ENCODE peak calls at places on chromosomes 5 and 9, in four cellular contexts. One of them, this sample, is unnamed.

GRCh38 chr5:135335031-135335828 is 63.8 kb downstream of the MACROH2A1 start:
- DNase-seq in colonic mucosa: no peak
- DNase-seq in tibial artery: no peak
- DNase-seq in brain microvascular endothelial cell: no peak
- DNase-seq in this sample: no peak

GRCh38 chr9:134551657-134552348 is 89.8 kb upstream of the COL5A1 start:
- DNase-seq in colonic mucosa: no peak
- DNase-seq in tibial artery: peak; percentile 81
- DNase-seq in brain microvascular endothelial cell: peak; percentile 91
- DNase-seq in this sample: no peak

GRCh38 chr9:8782237-8782636 is 982.7 kb upstream of the DMAC1 start:
- DNase-seq in colonic mucosa: no peak
- DNase-seq in tibial artery: no peak
- DNase-seq in brain microvascular endothelial cell: no peak
- DNase-seq in this sample: no peak

GRCh38 chr9:131552030-131552429 is 6.7 kb downstream of the PRRT1B start:
- DNase-seq in colonic mucosa: no peak
- DNase-seq in tibial artery: no peak
- DNase-seq in brain microvascular endothelial cell: no peak
- DNase-seq in this sample: no peak

GRCh38 chr9:292915-293314 is 78.2 kb downstream of the DOCK8 start:
- DNase-seq in colonic mucosa: no peak
- DNase-seq in tibial artery: no peak
- DNase-seq in brain microvascular endothelial cell: no peak
- DNase-seq in this sample: no peak

GRCh38 chr5:19987594-19988345 is at the start of gene CDH18:
- DNase-seq in colonic mucosa: no peak
- DNase-seq in tibial artery: peak; percentile 56
- DNase-seq in brain microvascular endothelial cell: peak; percentile 4
- DNase-seq in this sample: no peak

GRCh38 chr5:8905021-8905420 is 640.9 kb downstream of the SEMA5A start:
- DNase-seq in colonic mucosa: peak; percentile 27
- DNase-seq in tibial artery: no peak
- DNase-seq in brain microvascular endothelial cell: peak; percentile 42
- DNase-seq in this sample: no peak

GRCh38 chr5:36395260-36395659 is 93.6 kb upstream of the RANBP3L start:
- DNase-seq in colonic mucosa: no peak
- DNase-seq in tibial artery: no peak
- DNase-seq in brain microvascular endothelial cell: no peak
- DNase-seq in this sample: no peak

GRCh38 chr5:56745864-56746263 is 69.5 kb upstream of the MAP3K1 start:
- DNase-seq in colonic mucosa: no peak
- DNase-seq in tibial artery: no peak
- DNase-seq in brain microvascular endothelial cell: no peak
- DNase-seq in this sample: no peak

GRCh38 chr9:8750639-8751041 is 951.1 kb upstream of the DMAC1 start:
- DNase-seq in colonic mucosa: no peak
- DNase-seq in tibial artery: no peak
- DNase-seq in brain microvascular endothelial cell: no peak
- DNase-seq in this sample: no peak

GRCh38 chr5:132387649-132388117 is 18.2 kb downstream of the SLC22A5 start:
- DNase-seq in colonic mucosa: peak; percentile 86
- DNase-seq in tibial artery: peak; percentile 86
- DNase-seq in brain microvascular endothelial cell: peak; percentile 94
- DNase-seq in this sample: no peak

GRCh38 chr9:32500768-32501167 is 25.2 kb downstream of the RIGI start:
- DNase-seq in colonic mucosa: no peak
- DNase-seq in tibial artery: no peak
- DNase-seq in brain microvascular endothelial cell: peak; percentile 28
- DNase-seq in this sample: no peak

GRCh38 chr5:107104774-107105050 is 566.0 kb downstream of the EFNA5 start:
- DNase-seq in colonic mucosa: no peak
- DNase-seq in tibial artery: no peak
- DNase-seq in brain microvascular endothelial cell: no peak
- DNase-seq in this sample: no peak

GRCh38 chr5:9888517-9888916 is 258.4 kb upstream of the TAS2R1 start:
- DNase-seq in colonic mucosa: no peak
- DNase-seq in tibial artery: no peak
- DNase-seq in brain microvascular endothelial cell: peak; percentile 88
- DNase-seq in this sample: no peak

GRCh38 chr5:53430618-53431252 is 49.7 kb upstream of the FST start:
- DNase-seq in colonic mucosa: no peak
- DNase-seq in tibial artery: no peak
- DNase-seq in brain microvascular endothelial cell: peak; percentile 76
- DNase-seq in this sample: no peak

GRCh38 chr9:98550206-98550820 is 158.4 kb downstream of the GABBR2 start:
- DNase-seq in colonic mucosa: no peak
- DNase-seq in tibial artery: no peak
- DNase-seq in brain microvascular endothelial cell: peak; percentile 42
- DNase-seq in this sample: no peak

GRCh38 chr9:137665697-137666504 is 47.1 kb downstream of the EHMT1 start:
- DNase-seq in colonic mucosa: no peak
- DNase-seq in tibial artery: no peak
- DNase-seq in brain microvascular endothelial cell: peak; percentile 32
- DNase-seq in this sample: no peak

GRCh38 chr5:15774632-15775031 is 274.7 kb downstream of the FBXL7 start:
- DNase-seq in colonic mucosa: no peak
- DNase-seq in tibial artery: no peak
- DNase-seq in brain microvascular endothelial cell: no peak
- DNase-seq in this sample: no peak

DNA sequence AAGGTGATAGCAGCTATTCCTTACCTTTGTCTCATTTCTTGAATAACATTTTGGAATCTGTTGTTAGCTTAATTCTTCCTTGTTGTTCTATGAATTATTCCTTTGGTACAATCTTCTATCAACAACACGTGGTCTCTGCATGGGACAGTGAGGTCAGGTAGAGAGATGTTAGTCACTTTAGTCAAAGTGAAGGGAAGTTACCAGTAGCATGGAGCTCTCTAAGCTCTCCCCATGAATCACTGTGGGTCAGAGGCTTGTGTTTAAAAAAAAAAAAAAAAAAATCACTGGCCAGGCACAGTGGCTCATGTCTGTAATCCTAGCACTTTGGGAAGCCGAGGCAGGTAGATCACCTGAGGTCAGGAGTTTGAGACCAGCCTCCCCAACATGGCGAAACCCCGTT is 116.0 kb downstream of the GOLPH3 start:
- DNase-seq in colonic mucosa: no peak
- DNase-seq in tibial artery: no peak
- DNase-seq in brain microvascular endothelial cell: no peak
- DNase-seq in this sample: no peak
- H3K27ac ChIP-seq in colonic mucosa: no peak overlapping the region
- H3K27ac ChIP-seq in tibial artery: no peak overlapping the region
- H3K27ac ChIP-seq in brain microvascular endothelial cell: no peak overlapping the region
- H3K27ac ChIP-seq in this sample: no peak overlapping the region

GRCh38 chr9:35687972-35688557 is 1.7 kb downstream of the TPM2 start:
- DNase-seq in colonic mucosa: no peak
- DNase-seq in tibial artery: no peak
- DNase-seq in brain microvascular endothelial cell: no peak
- DNase-seq in this sample: no peak
- H3K27ac ChIP-seq in colonic mucosa: no peak overlapping the region
- H3K27ac ChIP-seq in tibial artery: peak overlapping the region; percentile 96
- H3K27ac ChIP-seq in brain microvascular endothelial cell: peak overlapping the region; percentile 2
- H3K27ac ChIP-seq in this sample: no peak overlapping the region

GRCh38 chr9:21574261-21574660 is 92.1 kb upstream of the IFNE start:
- DNase-seq in colonic mucosa: no peak
- DNase-seq in tibial artery: no peak
- DNase-seq in brain microvascular endothelial cell: no peak
- DNase-seq in this sample: no peak

GRCh38 chr9:21567926-21568325 is 85.8 kb upstream of the IFNE start:
- DNase-seq in colonic mucosa: no peak
- DNase-seq in tibial artery: no peak
- DNase-seq in brain microvascular endothelial cell: no peak
- DNase-seq in this sample: no peak

GRCh38 chr9:21568484-21568883 is 86.4 kb upstream of the IFNE start:
- DNase-seq in colonic mucosa: no peak
- DNase-seq in tibial artery: no peak
- DNase-seq in brain microvascular endothelial cell: no peak
- DNase-seq in this sample: no peak

GRCh38 chr9:21569721-21570120 is 87.6 kb upstream of the IFNE start:
- DNase-seq in colonic mucosa: no peak
- DNase-seq in tibial artery: no peak
- DNase-seq in brain microvascular endothelial cell: no peak
- DNase-seq in this sample: no peak

GRCh38 chr9:21570643-21571275 is 88.6 kb upstream of the IFNE start:
- DNase-seq in colonic mucosa: no peak
- DNase-seq in tibial artery: no peak
- DNase-seq in brain microvascular endothelial cell: no peak
- DNase-seq in this sample: no peak
- H3K27ac ChIP-seq in colonic mucosa: no peak overlapping the region
- H3K27ac ChIP-seq in tibial artery: no peak overlapping the region
- H3K27ac ChIP-seq in brain microvascular endothelial cell: no peak overlapping the region
- H3K27ac ChIP-seq in this sample: no peak overlapping the region

GRCh38 chr5:95606419-95606818 is 13.5 kb upstream of the GPR150 start:
- DNase-seq in colonic mucosa: no peak
- DNase-seq in tibial artery: no peak
- DNase-seq in brain microvascular endothelial cell: no peak
- DNase-seq in this sample: no peak

GRCh38 chr5:95609711-95610110 is 10.2 kb upstream of the GPR150 start:
- DNase-seq in colonic mucosa: no peak
- DNase-seq in tibial artery: no peak
- DNase-seq in brain microvascular endothelial cell: no peak
- DNase-seq in this sample: no peak

GRCh38 chr5:95613514-95613913 is 6.4 kb upstream of the GPR150 start:
- DNase-seq in colonic mucosa: no peak
- DNase-seq in tibial artery: no peak
- DNase-seq in brain microvascular endothelial cell: no peak
- DNase-seq in this sample: no peak

GRCh38 chr5:95611396-95611795 is 8.5 kb upstream of the GPR150 start:
- DNase-seq in colonic mucosa: no peak
- DNase-seq in tibial artery: no peak
- DNase-seq in brain microvascular endothelial cell: no peak
- DNase-seq in this sample: no peak

GRCh38 chr5:95610546-95610945 is 9.3 kb upstream of the GPR150 start:
- DNase-seq in colonic mucosa: no peak
- DNase-seq in tibial artery: no peak
- DNase-seq in brain microvascular endothelial cell: no peak
- DNase-seq in this sample: no peak
- H3K27ac ChIP-seq in colonic mucosa: no peak overlapping the region
- H3K27ac ChIP-seq in tibial artery: no peak overlapping the region
- H3K27ac ChIP-seq in brain microvascular endothelial cell: no peak overlapping the region
- H3K27ac ChIP-seq in this sample: no peak overlapping the region

GRCh38 chr5:173667702-173668101 is 51.3 kb upstream of the BOD1 start:
- DNase-seq in colonic mucosa: no peak
- DNase-seq in tibial artery: no peak
- DNase-seq in brain microvascular endothelial cell: no peak
- DNase-seq in this sample: no peak
- H3K27ac ChIP-seq in colonic mucosa: no peak overlapping the region
- H3K27ac ChIP-seq in tibial artery: no peak overlapping the region
- H3K27ac ChIP-seq in brain microvascular endothelial cell: no peak overlapping the region
- H3K27ac ChIP-seq in this sample: no peak overlapping the region

GRCh38 chr9:89495824-89496555 is 1.9 kb downstream of the SEMA4D start:
- DNase-seq in colonic mucosa: no peak
- DNase-seq in tibial artery: no peak
- DNase-seq in brain microvascular endothelial cell: no peak
- DNase-seq in this sample: no peak
- H3K27ac ChIP-seq in colonic mucosa: peak overlapping the region; percentile 60
- H3K27ac ChIP-seq in tibial artery: no peak overlapping the region
- H3K27ac ChIP-seq in brain microvascular endothelial cell: no peak overlapping the region
- H3K27ac ChIP-seq in this sample: no peak overlapping the region

GRCh38 chr5:32231241-32231640 is 57.1 kb upstream of the GOLPH3 start:
- DNase-seq in colonic mucosa: no peak
- DNase-seq in tibial artery: no peak
- DNase-seq in brain microvascular endothelial cell: no peak
- DNase-seq in this sample: no peak

GRCh38 chr5:32233696-32234447 is 59.8 kb upstream of the GOLPH3 start:
- DNase-seq in colonic mucosa: peak; percentile 31
- DNase-seq in tibial artery: no peak
- DNase-seq in brain microvascular endothelial cell: peak; percentile 24
- DNase-seq in this sample: no peak

GRCh38 chr5:32232441-32233219 is 58.5 kb upstream of the GOLPH3 start:
- DNase-seq in colonic mucosa: peak; percentile 85
- DNase-seq in tibial artery: peak; percentile 85
- DNase-seq in brain microvascular endothelial cell: peak; percentile 58
- DNase-seq in this sample: peak; percentile 75

GRCh38 chr5:32231929-32232328 is 57.8 kb upstream of the GOLPH3 start:
- DNase-seq in colonic mucosa: no peak
- DNase-seq in tibial artery: no peak
- DNase-seq in brain microvascular endothelial cell: no peak
- DNase-seq in this sample: no peak

GRCh38 chr5:32233220-32233695 is 59.1 kb upstream of the GOLPH3 start:
- DNase-seq in colonic mucosa: peak; percentile 23
- DNase-seq in tibial artery: no peak
- DNase-seq in brain microvascular endothelial cell: no peak
- DNase-seq in this sample: no peak
- H3K27ac ChIP-seq in colonic mucosa: peak overlapping the region; percentile 17
- H3K27ac ChIP-seq in tibial artery: peak overlapping the region; percentile 58
- H3K27ac ChIP-seq in brain microvascular endothelial cell: no peak overlapping the region
- H3K27ac ChIP-seq in this sample: no peak overlapping the region

GRCh38 chr5:96149546-96149945 is 187.9 kb upstream of the ELL2 start:
- DNase-seq in colonic mucosa: no peak
- DNase-seq in tibial artery: no peak
- DNase-seq in brain microvascular endothelial cell: peak; percentile 12
- DNase-seq in this sample: peak; percentile 45
- H3K27ac ChIP-seq in colonic mucosa: no peak overlapping the region
- H3K27ac ChIP-seq in tibial artery: no peak overlapping the region
- H3K27ac ChIP-seq in brain microvascular endothelial cell: no peak overlapping the region
- H3K27ac ChIP-seq in this sample: no peak overlapping the region